ENCODE peak calls at places on chromosomes 1 and 21, in ten cellular contexts. T is activated T-cell treated with anti-CD3 and anti-CD28 coated beads for 48 hours; F is mesendoderm; S is EH; U is CD8-positive, alpha-beta memory T cell; O is stimulated activated CD8-positive, alpha-beta memory T cell treated with anti-CD3 and anti-CD28 coated beads, Interleukin-2, amount 100 ng/mL, for 1 hour; W is pancreas; J is GM13976; X is body of pancreas; P is stimulated activated CD4-positive, alpha-beta T cell treated with anti-CD3 and anti-CD28 coated beads, Interleukin-15, amount 100 ng/mL, for 24 hours. C is an unnamed sample.

GRCh38 chr1:234957330-234958065 is 171.1 kb downstream of the TOMM20 start:
- DNase-seq in X (peak; percentile 93), J (no peak), T (no peak), S (peak; percentile 71), U (no peak), F (peak; percentile 90), W (peak; percentile 87), O (no peak), P (no peak), C (no peak)

GRCh38 chr1:206578115-206578935 is 33.9 kb downstream of the EIF2D start:
- DNase-seq in U (no peak), S (peak; percentile 14), F (no peak), P (no peak), O (no peak), T (no peak), J (no peak), X (no peak), W (no peak), C (no peak)

GRCh38 chr1:18243503-18244175 is 136.0 kb downstream of the IGSF21 start:
- DNase-seq in P (no peak), X (no peak), S (no peak), T (no peak), O (no peak), F (no peak), J (no peak), U (no peak), W (no peak), C (no peak)

GRCh38 chr1:226404063-226404903 is 3.6 kb downstream of the PARP1 start:
- DNase-seq in S (peak; percentile 73), F (peak; percentile 37), X (no peak), U (no peak), O (no peak), P (no peak), J (no peak), W (no peak), T (no peak), C (no peak)

GRCh38 chr1:60108223-60108622 is 34.7 kb upstream of the C1orf87 start:
- DNase-seq in F (no peak), P (no peak), J (no peak), S (no peak), W (no peak), X (no peak), O (no peak), T (no peak), U (no peak), C (no peak)

GRCh38 chr1:20974069-20974468 is 187.0 kb upstream of the HP1BP3 start:
- DNase-seq in J (no peak), U (no peak), S (peak; percentile 91), W (no peak), T (no peak), F (no peak), P (no peak), X (no peak), O (no peak), C (no peak)

GRCh38 chr1:66380452-66381212 is 153.3 kb upstream of the SGIP1 start:
- DNase-seq in U (no peak), S (peak; percentile 38), J (no peak), P (peak; percentile 52), X (peak; percentile 36), W (no peak), T (no peak), F (no peak), O (no peak), C (no peak)

GRCh38 chr1:76961181-76961580 is 93.9 kb downstream of the ST6GALNAC5 start:
- DNase-seq in X (no peak), S (peak; percentile 74), P (no peak), W (no peak), T (no peak), J (no peak), U (no peak), O (no peak), F (no peak), C (no peak)

GRCh38 chr1:71223949-71224348 is 143.1 kb upstream of the ZRANB2 start:
- DNase-seq in J (no peak), U (no peak), S (no peak), T (no peak), X (no peak), O (no peak), P (no peak), F (no peak), W (no peak), C (no peak)

GRCh38 chr1:179030683-179031082 is 5.0 kb downstream of the FAM20B start:
- DNase-seq in J (no peak), F (no peak), P (no peak), T (no peak), U (no peak), O (no peak), W (no peak), X (no peak), S (no peak), C (no peak)

GRCh38 chr1:164092603-164093353 is 466.2 kb upstream of the PBX1 start:
- DNase-seq in X (no peak), S (peak; percentile 36), O (no peak), J (no peak), T (no peak), P (peak; percentile 14), W (no peak), F (peak; percentile 9), U (no peak), C (no peak)

GRCh38 chr1:112998592-112999235 is 42.7 kb upstream of the SLC16A1 start:
- DNase-seq in T (no peak), W (peak; percentile 33), U (no peak), X (peak; percentile 76), J (no peak), P (no peak), O (no peak), F (peak; percentile 26), S (peak; percentile 68), C (no peak)

GRCh38 chr1:39745016-39745670 is 6.5 kb downstream of the PPIE start:
- DNase-seq in X (no peak), J (no peak), S (no peak), U (no peak), F (no peak), P (no peak), O (no peak), W (no peak), T (no peak), C (no peak)

GRCh38 chr1:111639602-111640198 is 20.1 kb downstream of the RAP1A start:
- DNase-seq in S (no peak), O (no peak), U (no peak), F (peak; percentile 66), J (no peak), T (no peak), W (no peak), P (no peak), X (no peak), C (no peak)

GRCh38 chr1:2821970-2822620 is 20.6 kb upstream of the TTC34 start:
- DNase-seq in P (peak; percentile 66), F (peak; percentile 20), S (no peak), W (no peak), U (peak; percentile 13), O (no peak), J (peak; percentile 59), X (peak; percentile 50), T (peak; percentile 30), C (peak; percentile 15)

GRCh38 chr1:150560576-150560975 is 11.4 kb downstream of the ADAMTSL4 start:
- DNase-seq in W (peak; percentile 28), J (no peak), O (no peak), X (no peak), F (no peak), U (no peak), P (no peak), S (no peak), T (no peak), C (no peak)

GRCh38 chr1:154265586-154265985 is 6.8 kb upstream of the HAX1 start:
- DNase-seq in S (no peak), X (no peak), P (no peak), W (no peak), T (no peak), J (no peak), F (no peak), O (no peak), U (no peak), C (no peak)

GRCh38 chr21:31394309-31394708 is 50.2 kb upstream of the TIAM1 start:
- DNase-seq in W (no peak), J (no peak), X (no peak), U (no peak), T (no peak), F (no peak), P (no peak), S (no peak), O (no peak), C (no peak)

GRCh38 chr1:47235280-47235679 is 3.3 kb upstream of the TAL1 start:
- DNase-seq in O (no peak), W (peak; percentile 30), U (no peak), S (no peak), J (no peak), T (no peak), F (no peak), X (peak; percentile 19), P (no peak), C (no peak)

GRCh38 chr1:4700801-4701200 is 46.4 kb downstream of the AJAP1 start:
- DNase-seq in S (peak; percentile 13), U (no peak), J (no peak), O (no peak), P (no peak), W (no peak), F (no peak), T (no peak), X (no peak), C (no peak)

GRCh38 chr1:18893120-18893519 is 9.2 kb downstream of the ALDH4A1 start:
- DNase-seq in F (no peak), U (no peak), P (no peak), S (peak; percentile 70), J (no peak), W (no peak), T (no peak), O (no peak), X (no peak), C (no peak)

GRCh38 chr1:219621047-219621786 is 8.3 kb upstream of the ZC3H11B start:
- DNase-seq in T (no peak), O (no peak), F (no peak), W (peak; percentile 34), S (no peak), J (no peak), P (no peak), X (peak; percentile 70), U (no peak), C (no peak)

GRCh38 chr1:15201849-15202551 is 45.0 kb upstream of the FHAD1 start:
- DNase-seq in T (no peak), O (no peak), J (no peak), X (peak; percentile 95), S (no peak), F (no peak), P (no peak), U (no peak), W (peak; percentile 90), C (no peak)

GRCh38 chr1:178587975-178588374 is 75.1 kb downstream of the TEX35 start:
- DNase-seq in J (no peak), O (no peak), U (no peak), S (no peak), F (no peak), W (no peak), T (no peak), X (no peak), P (no peak), C (no peak)

GRCh38 chr1:55898191-55898590 is 681.2 kb downstream of the PLPP3 start:
- DNase-seq in P (no peak), J (no peak), X (no peak), S (peak; percentile 80), W (no peak), O (no peak), F (no peak), U (no peak), T (no peak), C (no peak)

GRCh38 chr21:32544697-32545096 is 40.6 kb downstream of the TCP10L start:
- DNase-seq in T (no peak), U (no peak), W (no peak), X (no peak), O (no peak), S (no peak), P (no peak), J (no peak), F (no peak), C (no peak)

GRCh38 chr1:150558761-150559626 is 9.8 kb downstream of the ADAMTSL4 start:
- DNase-seq in U (no peak), X (peak; percentile 67), S (no peak), T (no peak), J (no peak), F (no peak), O (no peak), P (no peak), W (no peak), C (no peak)